ENCODE peak calls at places on chromosomes 7 and 10, in four cellular contexts. F, W, E and P are unnamed samples.

GRCh38 chr10:57785546-57785945 is 482.1 kb downstream of the IPMK start:
- DNase-seq in F (no peak), E (no peak), W (no peak), P (no peak)

GRCh38 chr7:30142710-30143109 is 7.9 kb downstream of the MTURN start:
- DNase-seq in F (peak), W (no peak), E (no peak), P (no peak)

GRCh38 chr10:128859738-128860386 is 607.2 kb upstream of the MGMT start:
- DNase-seq in F (peak), E (peak), W (peak), P (peak)

GRCh38 chr10:14565199-14565598 is 209.5 kb downstream of the FAM107B start:
- DNase-seq in W (no peak), E (no peak), F (no peak), P (no peak)

GRCh38 chr10:12703813-12704212 is 297.7 kb downstream of the CCDC3 start:
- DNase-seq in E (no peak), W (no peak), F (no peak), P (no peak)

GRCh38 chr7:127154958-127155357 is 97.8 kb downstream of the GRM8 start:
- DNase-seq in E (no peak), W (no peak), F (no peak), P (no peak)

GRCh38 chr7:142481548-142481947 is 223.7 kb upstream of the PRSS58 start:
- DNase-seq in W (no peak), E (no peak), F (no peak), P (no peak)

GRCh38 chr10:100653957-100654834 is 91.2 kb upstream of the PAX2 start:
- DNase-seq in W (peak), F (no peak), E (peak), P (peak)

GRCh38 chr10:106175760-106176377 is 988.6 kb downstream of the SORCS1 start:
- DNase-seq in W (no peak), F (no peak), E (no peak), P (peak)

GRCh38 chr10:111785921-111786320 is 397.6 kb downstream of the GPAM start:
- DNase-seq in F (no peak), E (no peak), W (no peak), P (no peak)

GRCh38 chr10:59563506-59563905 is 146.1 kb downstream of the SLC16A9 start:
- DNase-seq in E (no peak), F (no peak), W (no peak), P (no peak)

GRCh38 chr10:95467162-95467599 is 94.0 kb downstream of the SORBS1 start:
- DNase-seq in W (peak), F (peak), E (peak), P (peak)

GRCh38 chr10:30813872-30814471 is 184.4 kb upstream of the LYZL2 start:
- DNase-seq in W (no peak), F (no peak), E (no peak), P (no peak)
- TF ChIP-seq ELF4 in W (no peak), F (no peak), E (no peak), P (no peak)

GRCh38 chr7:50299163-50299562 is 5.4 kb upstream of the IKZF1 start:
- DNase-seq in E (no peak), W (no peak), F (no peak), P (no peak)
- TF ChIP-seq ELF4 in E (no peak), W (no peak), F (no peak), P (no peak)

GRCh38 chr10:30883116-30883515 is 148.5 kb downstream of the ZNF438 start:
- DNase-seq in W (no peak), E (no peak), F (no peak), P (no peak)
- TF ChIP-seq ELF4 in W (no peak), E (no peak), F (no peak), P (no peak)

GRCh38 chr7:81161459-81162075 is 242.7 kb upstream of the SEMA3C start:
- DNase-seq in E (no peak), W (peak), F (peak), P (peak)
- TF ChIP-seq ELF4 in E (no peak), W (no peak), F (no peak), P (no peak)

GRCh38 chr7:83794834-83795233 is 145.9 kb upstream of the SEMA3E start:
- DNase-seq in F (no peak), W (no peak), E (no peak), P (peak)

GRCh38 chr7:83799333-83799732 is 150.4 kb upstream of the SEMA3E start:
- DNase-seq in F (no peak), E (no peak), W (no peak), P (no peak)

GRCh38 chr7:83793558-83793957 is 144.6 kb upstream of the SEMA3E start:
- DNase-seq in W (no peak), F (no peak), E (no peak), P (no peak)

GRCh38 chr7:83796760-83797159 is 147.8 kb upstream of the SEMA3E start:
- DNase-seq in F (no peak), W (no peak), E (no peak), P (no peak)

DNA sequence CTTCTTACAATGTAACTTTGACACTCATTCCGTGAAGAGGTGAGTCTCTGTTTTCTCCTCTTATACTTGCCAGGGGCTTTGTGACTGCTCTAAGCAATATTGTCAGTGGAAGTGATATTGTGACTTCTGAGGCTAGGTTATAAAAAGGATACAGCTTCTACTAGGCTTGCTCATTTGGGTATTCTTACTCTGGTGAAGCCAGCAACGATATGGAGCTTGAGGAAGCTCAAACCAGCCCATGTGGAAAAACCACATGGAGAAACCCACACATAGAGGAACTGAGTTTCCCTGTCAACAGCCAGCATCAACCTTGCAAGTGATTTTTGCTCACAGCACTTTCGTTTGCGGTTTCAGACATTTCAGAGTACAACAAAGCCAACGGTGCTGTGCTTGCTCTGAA is 149.6 kb upstream of the SEMA3E start:
- DNase-seq in E (no peak), F (no peak), W (no peak), P (no peak)
- TF ChIP-seq ELF4 in E (no peak), F (no peak), W (no peak), P (no peak)